ENCODE peak calls at places on chromosome 14, in six cellular contexts. X, I, D, R, A and W are unnamed samples.

GRCh38 chr14:40221428-40221827 is 789.2 kb upstream of the FBXO33 start:
- DNase-seq in X (no peak), I (no peak), D (no peak), R (no peak), A (no peak), W (peak; percentile 9)

GRCh38 chr14:51576112-51576420 is 75.6 kb upstream of the FRMD6 start:
- DNase-seq in X (no peak), I (no peak), D (no peak), R (no peak), A (no peak), W (no peak)

GRCh38 chr14:93619176-93619793 is 169.0 kb downstream of the PRIMA1 start:
- DNase-seq in X (peak; percentile 26), I (no peak), D (no peak), R (peak; percentile 65), A (no peak), W (peak; percentile 66)

GRCh38 chr14:64730681-64731080 is 26.5 kb downstream of the PLEKHG3 start:
- DNase-seq in X (no peak), I (peak; percentile 28), D (no peak), R (no peak), A (no peak), W (no peak)

GRCh38 chr14:69303086-69303485 is 43.1 kb downstream of the GALNT16 start:
- DNase-seq in X (no peak), I (no peak), D (no peak), R (no peak), A (no peak), W (no peak)

GRCh38 chr14:103385994-103386491 is 828 bp downstream of the MARK3 start:
- DNase-seq in X (peak; percentile 48), I (peak; percentile 52), D (peak; percentile 28), R (peak; percentile 49), A (peak; percentile 29), W (peak; percentile 41)

GRCh38 chr14:89731534-89731933 is 223.0 kb downstream of the EFCAB11 start:
- DNase-seq in X (no peak), I (no peak), D (no peak), R (no peak), A (no peak), W (no peak)

GRCh38 chr14:93239869-93240677 is 33.0 kb downstream of the UBR7 start:
- DNase-seq in X (no peak), I (no peak), D (no peak), R (no peak), A (no peak), W (no peak)

GRCh38 chr14:29222671-29223268 is 456.2 kb downstream of the FOXG1 start:
- DNase-seq in X (peak; percentile 12), I (no peak), D (no peak), R (peak; percentile 40), A (no peak), W (no peak)

GRCh38 chr14:34620115-34620514 is 9.8 kb downstream of the SNX6 start:
- DNase-seq in X (no peak), I (no peak), D (no peak), R (no peak), A (no peak), W (no peak)

GRCh38 chr14:37088816-37089215 is 83.6 kb downstream of the SLC25A21 start:
- DNase-seq in X (no peak), I (no peak), D (no peak), R (no peak), A (no peak), W (peak; percentile 21)

GRCh38 chr14:51862171-51862838 is 1.9 kb downstream of the GNG2 start:
- DNase-seq in X (no peak), I (no peak), D (no peak), R (no peak), A (no peak), W (no peak)

GRCh38 chr14:59146484-59146883 is 42.0 kb upstream of the DAAM1 start:
- DNase-seq in X (no peak), I (no peak), D (no peak), R (no peak), A (no peak), W (no peak)

GRCh38 chr14:85531594-85532391 is 1.8 kb downstream of the FLRT2 start:
- DNase-seq in X (no peak), I (peak; percentile 86), D (no peak), R (peak; percentile 84), A (no peak), W (peak; percentile 52)

GRCh38 chr14:69090187-69090789 is 62.6 kb downstream of the DCAF5 start:
- DNase-seq in X (peak; percentile 48), I (no peak), D (peak; percentile 41), R (peak; percentile 63), A (peak; percentile 33), W (peak; percentile 41)

GRCh38 chr14:33836203-33836894 is 114.5 kb downstream of the EGLN3 start:
- DNase-seq in X (no peak), I (no peak), D (no peak), R (no peak), A (no peak), W (peak; percentile 36)

GRCh38 chr14:100621806-100622205 is 34.6 kb upstream of the BEGAIN start:
- DNase-seq in X (no peak), I (no peak), D (no peak), R (no peak), A (no peak), W (peak; percentile 30)

GRCh38 chr14:30337456-30337855 is 221.5 kb upstream of the G2E3 start:
- DNase-seq in X (no peak), I (no peak), D (no peak), R (no peak), A (no peak), W (no peak)

GRCh38 chr14:90981658-90982057 is 78.8 kb downstream of the RPS6KA5 start:
- DNase-seq in X (no peak), I (no peak), D (no peak), R (no peak), A (no peak), W (no peak)

GRCh38 chr14:56733396-56733795 is 76.9 kb downstream of the OTX2 start:
- DNase-seq in X (no peak), I (no peak), D (no peak), R (no peak), A (no peak), W (no peak)

DNA sequence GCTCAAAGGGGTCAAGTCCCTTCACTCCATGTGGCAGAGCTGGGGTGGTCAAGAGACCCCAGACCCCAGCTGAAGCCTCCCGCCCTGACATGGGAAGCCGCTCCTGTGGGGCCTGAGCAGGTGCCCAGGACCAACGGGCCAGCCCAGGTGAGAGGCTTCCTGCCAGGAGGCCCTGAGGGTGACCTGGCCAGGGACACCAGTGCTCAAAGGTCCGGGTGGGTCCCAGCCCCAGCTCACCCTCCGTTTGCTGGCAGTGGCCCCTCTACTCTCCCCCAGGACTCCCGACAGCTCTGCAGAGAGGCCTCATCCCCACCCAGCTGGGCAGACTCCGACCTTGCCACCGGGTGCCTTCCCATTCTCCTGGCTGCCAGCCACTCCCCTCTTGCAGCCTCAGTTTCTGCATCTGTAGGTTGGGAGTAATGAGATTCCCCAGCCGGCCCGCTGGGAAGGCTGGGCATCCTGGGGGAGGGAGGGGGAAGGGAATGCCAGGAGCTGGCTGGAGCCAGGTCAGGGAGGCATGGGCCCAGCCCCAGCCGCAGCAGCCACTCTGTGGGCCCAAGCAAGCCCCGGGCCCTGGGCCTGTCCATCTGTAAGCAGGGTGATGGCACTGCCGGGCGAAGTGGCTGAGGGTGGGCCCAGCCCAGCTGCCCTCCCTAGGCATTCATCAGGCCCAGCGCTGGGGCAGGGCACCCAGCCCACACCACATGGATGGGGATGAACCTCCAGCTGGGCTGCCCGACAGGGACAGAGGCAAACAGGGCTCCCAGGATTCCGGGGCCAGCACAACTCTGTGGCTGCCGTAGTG is 10.3 kb upstream of the INF2 start:
- DNase-seq in X (no peak), I (peak; percentile 39), D (no peak), R (no peak), A (no peak), W (no peak)
- H3K27ac ChIP-seq in X (peak overlapping the region; percentile 95), I (no peak overlapping the region), D (no peak overlapping the region), R (peak overlapping the region; percentile 95), A (no peak overlapping the region), W (peak overlapping the region; percentile 91)

GRCh38 chr14:102341566-102341965 is 21.1 kb downstream of the CINP start:
- DNase-seq in X (no peak), I (no peak), D (no peak), R (no peak), A (no peak), W (no peak)

GRCh38 chr14:102344084-102344483 is 18.6 kb downstream of the CINP start:
- DNase-seq in X (no peak), I (no peak), D (no peak), R (no peak), A (no peak), W (no peak)

GRCh38 chr14:102345232-102345631 is 17.5 kb downstream of the CINP start:
- DNase-seq in X (no peak), I (no peak), D (no peak), R (no peak), A (no peak), W (no peak)

GRCh38 chr14:102344485-102344884 is 18.2 kb downstream of the CINP start:
- DNase-seq in X (no peak), I (no peak), D (no peak), R (no peak), A (no peak), W (no peak)

GRCh38 chr14:102342238-102342637 is 20.5 kb downstream of the CINP start:
- DNase-seq in X (no peak), I (no peak), D (no peak), R (no peak), A (no peak), W (no peak)
- H3K4me3 ChIP-seq in X (no peak overlapping the region), I (no peak overlapping the region), D (no peak overlapping the region), R (no peak overlapping the region), A (no peak overlapping the region), W (no peak overlapping the region)

GRCh38 chr14:104742586-104743455 is 10.1 kb upstream of the SIVA1 start:
- DNase-seq in X (no peak), I (no peak), D (no peak), R (no peak), A (no peak), W (no peak)
- H3K36me3 ChIP-seq in X (no peaks in the 10 kb centered on the region), I (no peaks in the 10 kb centered on the region), D (no peaks in the 10 kb centered on the region), R (no peaks in the 10 kb centered on the region), A (no peaks in the 10 kb centered on the region), W (no peaks in the 10 kb centered on the region)

GRCh38 chr14:99192823-99193222 is 79.2 kb downstream of the BCL11B start:
- DNase-seq in X (no peak), I (no peak), D (no peak), R (no peak), A (peak; percentile 33), W (no peak)
- H3K27ac ChIP-seq in X (no peak overlapping the region), I (no peak overlapping the region), D (peak overlapping the region; percentile 92), R (no peak overlapping the region), A (peak overlapping the region; percentile 71), W (no peak overlapping the region)

DNA sequence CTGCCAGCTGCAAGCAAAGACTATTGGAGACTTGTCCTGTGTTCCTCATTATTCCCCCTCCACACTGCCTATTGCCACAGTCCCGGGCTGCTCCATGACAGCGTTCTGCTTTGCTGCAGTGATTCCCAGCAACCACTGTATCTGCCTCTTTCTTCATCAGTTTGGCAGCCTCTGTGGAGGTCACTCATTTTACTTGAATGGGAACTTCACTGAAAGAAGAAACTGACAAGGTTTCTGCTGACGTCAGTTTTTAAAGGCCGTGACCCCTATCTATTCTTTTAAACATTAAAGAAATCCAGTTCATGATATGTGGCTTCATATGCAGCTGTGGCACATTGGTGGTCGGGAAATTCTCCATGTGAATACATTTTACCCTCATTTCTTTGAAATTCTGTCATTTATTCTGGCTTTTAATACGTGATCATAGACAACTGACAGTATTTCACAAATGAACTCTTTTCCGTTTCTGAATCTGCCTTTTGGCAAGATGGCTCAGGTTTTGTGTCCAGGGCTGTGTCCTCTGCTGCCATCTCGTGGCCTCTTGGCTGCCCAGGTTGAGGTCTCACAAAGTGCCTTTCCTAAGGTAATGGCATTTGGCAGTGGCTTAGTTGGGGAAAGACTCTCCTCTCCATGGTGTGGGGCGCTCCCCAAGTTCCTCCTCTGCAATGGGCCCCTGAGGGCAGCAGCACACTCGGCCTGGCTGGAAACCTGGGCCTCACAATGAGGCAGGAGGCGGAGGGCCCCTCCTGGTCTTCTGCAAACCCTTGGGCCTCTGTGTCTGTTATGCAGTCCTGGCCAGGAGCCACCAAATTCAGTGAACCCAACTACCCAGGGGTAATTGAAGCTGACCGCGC is 5.9 kb downstream of the TMEM253 start:
- DNase-seq in X (peak; percentile 85), I (peak; percentile 87), D (peak; percentile 74), R (peak; percentile 83), A (peak; percentile 77), W (peak; percentile 78)
- H3K4me3 ChIP-seq in X (no peak overlapping the region), I (no peak overlapping the region), D (peak overlapping the region; percentile 47), R (no peak overlapping the region), A (no peak overlapping the region), W (peak overlapping the region; percentile 47)